ENCODE peak calls at places on chromosomes 16 and 17, in seven cellular contexts. A is Right ventricle myocardium inferior; Z is activated CD8-positive, alpha-beta T cell treated with anti-CD3 and anti-CD28 coated beads, Interleukin-2, amount 10 ng/mL, durations not matched to agents 7 days and 5 days; X is lower leg skin; H is NCI-H460; V is amniotic epithelial cell; C is brain microvascular endothelial cell. N is an unnamed sample.
A peak's percentile ranks its signal among the peaks of the same experiment; 100 is the strongest.

GRCh38 chr16:79632289-79632688 is 31.8 kb upstream of the MAF start:
- DNase-seq in A (no peak), Z (no peak), X (peak; percentile 91), H (no peak), V (peak; percentile 72), C (peak; percentile 45), N (no peak)

GRCh38 chr17:80921159-80921558 is 70.5 kb upstream of the CHMP6 start:
- DNase-seq in A (no peak), Z (no peak), X (no peak), H (no peak), V (no peak), C (no peak), N (no peak)

GRCh38 chr16:90031931-90032663 is 12.8 kb upstream of the DBNDD1 start:
- DNase-seq in A (no peak), Z (no peak), X (no peak), H (no peak), V (peak; percentile 59), C (no peak), N (no peak)

GRCh38 chr17:81400154-81400938 is 5.1 kb downstream of the BAHCC1 start:
- DNase-seq in A (no peak), Z (no peak), X (no peak), H (no peak), V (peak; percentile 69), C (no peak), N (no peak)

GRCh38 chr17:63537001-63537400 is 13.3 kb upstream of the DCAF7 start:
- DNase-seq in A (peak; percentile 26), Z (no peak), X (no peak), H (no peak), V (no peak), C (no peak), N (no peak)

GRCh38 chr16:58628845-58629680 is 563 bp downstream of the CNOT1 start:
- DNase-seq in A (peak; percentile 82), Z (peak; percentile 71), X (peak; percentile 92), H (no peak), V (no peak), C (no peak), N (peak; percentile 77)

GRCh38 chr16:68452176-68452575 is 3.9 kb upstream of the SMPD3 start:
- DNase-seq in A (no peak), Z (no peak), X (no peak), H (no peak), V (peak; percentile 20), C (no peak), N (no peak)

GRCh38 chr16:53147500-53148065 is 92.8 kb downstream of the CHD9 start:
- DNase-seq in A (no peak), Z (no peak), X (no peak), H (no peak), V (no peak), C (no peak), N (peak; percentile 49)

GRCh38 chr16:31694461-31694860 is 166.8 kb downstream of the AHSP start:
- DNase-seq in A (no peak), Z (no peak), X (no peak), H (no peak), V (no peak), C (no peak), N (no peak)

GRCh38 chr16:782766-783403 is 5.3 kb downstream of the RPUSD1 start:
- DNase-seq in A (no peak), Z (no peak), X (no peak), H (no peak), V (no peak), C (no peak), N (peak; percentile 18)

GRCh38 chr17:17830740-17831207 is 6.0 kb downstream of the SREBF1 start:
- DNase-seq in A (no peak), Z (no peak), X (no peak), H (no peak), V (no peak), C (no peak), N (peak; percentile 89)

GRCh38 chr16:1291576-1291974 is 17.9 kb upstream of the UBE2I start:
- DNase-seq in A (no peak), Z (no peak), X (no peak), H (no peak), V (no peak), C (no peak), N (no peak)

GRCh38 chr16:67163903-67164558 is 514 bp upstream of the HSF4 start:
- DNase-seq in A (peak; percentile 62), Z (no peak), X (peak; percentile 89), H (peak; percentile 80), V (no peak), C (no peak), N (no peak)

GRCh38 chr17:49090885-49091594 is 41.5 kb upstream of the B4GALNT2 start:
- DNase-seq in A (no peak), Z (no peak), X (peak; percentile 21), H (no peak), V (peak; percentile 89), C (no peak), N (no peak)

GRCh38 chr16:3536271-3536671 is 35.5 kb downstream of the CLUAP1 start:
- DNase-seq in A (no peak), Z (no peak), X (no peak), H (no peak), V (peak; percentile 83), C (peak; percentile 50), N (no peak)

GRCh38 chr17:1060991-1061390 is 64.1 kb downstream of the TIMM22 start:
- DNase-seq in A (no peak), Z (peak; percentile 34), X (peak; percentile 92), H (peak; percentile 51), V (peak; percentile 95), C (peak; percentile 96), N (no peak)

GRCh38 chr17:77435272-77436057 is 294.7 kb downstream of the SEC14L1 start:
- DNase-seq in A (peak; percentile 40), Z (peak; percentile 72), X (no peak), H (no peak), V (no peak), C (no peak), N (no peak)

GRCh38 chr17:18974407-18975149 is 22.6 kb downstream of the SLC5A10 start:
- DNase-seq in A (peak; percentile 37), Z (no peak), X (no peak), H (no peak), V (peak; percentile 38), C (no peak), N (no peak)

N was measured in small intestine.